ENCODE peak calls at places on chromosomes 7 and 10, in four cellular contexts. R, O, N and G are unnamed samples.

GRCh38 chr7:141563956-141564623 is 12.9 kb downstream of the AGK start:
- DNase-seq in R (no peak), O (no peak), N (no peak), G (no peak)

GRCh38 chr10:132986978-132987377 is 44.6 kb upstream of the CFAP46 start:
- DNase-seq in R (no peak), O (no peak), N (no peak), G (no peak)

GRCh38 chr7:632831-633210 is 93.7 kb upstream of the DNAAF5 start:
- DNase-seq in R (no peak), O (peak; percentile 47), N (no peak), G (no peak)

GRCh38 chr10:98778277-98778759 is 331.6 kb upstream of the HPS1 start:
- DNase-seq in R (no peak), O (no peak), N (no peak), G (no peak)

GRCh38 chr10:44706745-44707144 is 204.4 kb upstream of the TMEM72 start:
- DNase-seq in R (no peak), O (no peak), N (no peak), G (no peak)

GRCh38 chr7:31073486-31074383 is 21.6 kb downstream of the ADCYAP1R1 start:
- DNase-seq in R (no peak), O (no peak), N (no peak), G (no peak)

GRCh38 chr10:112732277-112732891 is 217.7 kb upstream of the TCF7L2 start:
- DNase-seq in R (no peak), O (no peak), N (peak; percentile 13), G (peak; percentile 77)

GRCh38 chr7:157657741-157658740 is 321.2 kb downstream of the DNAJB6 start:
- DNase-seq in R (no peak), O (no peak), N (no peak), G (no peak)

GRCh38 chr7:151431281-151431767 is 8.6 kb downstream of the CRYGN start:
- DNase-seq in R (no peak), O (no peak), N (no peak), G (no peak)

GRCh38 chr10:123945506-123945905 is 53.9 kb upstream of the CPXM2 start:
- DNase-seq in R (no peak), O (no peak), N (peak; percentile 56), G (no peak)